ENCODE peak calls at places on chromosomes 4 and X, in eight cellular contexts. Y is endodermal cell, Z is neural progenitor cell, L is stomach, I is heart right ventricle, B is psoas muscle, X is tibial nerve, P is tibial artery. N is an unnamed sample.
A peak's percentile ranks its signal among the peaks of the same experiment; 100 is the strongest.

GRCh38 chr4:7313361-7313811 is 121.0 kb downstream of the SORCS2 start:
- DNase-seq in X (no peak), B (peak; percentile 6), L (no peak), P (no peak), I (no peak), Z (no peak), Y (no peak), N (no peak)

GRCh38 chr4:185885075-185885474 is 73.1 kb upstream of the SORBS2 start:
- DNase-seq in B (no peak), I (no peak), X (no peak), Z (no peak), P (no peak), L (no peak), Y (no peak), N (no peak)

GRCh38 chr4:54229631-54230478 is 762 bp downstream of the PDGFRA start:
- DNase-seq in Z (peak; percentile 61), L (no peak), B (peak; percentile 26), P (peak; percentile 72), I (peak; percentile 27), X (no peak), Y (peak; percentile 81), N (no peak)

GRCh38 chrX:77442728-77443127 is 4.5 kb upstream of the FGF16 start:
- DNase-seq in X (no peak), B (no peak), P (no peak), I (no peak), Z (no peak), Y (no peak), L (no peak), N (no peak)

GRCh38 chr4:172998527-172999469 is 169.8 kb upstream of the GALNT7 start:
- DNase-seq in Z (no peak), B (no peak), P (no peak), Y (no peak), L (no peak), I (no peak), X (no peak), N (peak; percentile 77)

GRCh38 chrX:19829817-19830216 is 57.6 kb downstream of the SH3KBP1 start:
- DNase-seq in B (no peak), X (no peak), L (no peak), Y (no peak), I (no peak), P (no peak), Z (no peak), N (no peak)

GRCh38 chr4:185783574-185783973 is 28.4 kb downstream of the SORBS2 start:
- DNase-seq in Y (no peak), B (no peak), I (no peak), P (no peak), Z (no peak), X (no peak), L (no peak), N (no peak)

GRCh38 chr4:107645604-107646003 is 74.4 kb downstream of the PAPSS1 start:
- DNase-seq in B (no peak), Z (peak; percentile 5), L (no peak), Y (no peak), X (no peak), P (no peak), I (no peak), N (no peak)

GRCh38 chrX:9847071-9847470 is 60.8 kb downstream of the SHROOM2 start:
- DNase-seq in Y (no peak), X (no peak), B (no peak), L (no peak), P (no peak), I (no peak), Z (no peak), N (no peak)

GRCh38 chr4:81255524-81255923 is 40.5 kb upstream of the PRKG2 start:
- DNase-seq in Z (no peak), L (no peak), P (no peak), Y (no peak), X (no peak), B (no peak), I (no peak), N (no peak)

GRCh38 chr4:152729466-152729865 is 49.7 kb upstream of the TMEM154 start:
- DNase-seq in X (no peak), P (no peak), I (no peak), L (no peak), Z (no peak), Y (no peak), B (no peak), N (peak; percentile 10)

GRCh38 chr4:71445819-71446218 is 107.0 kb downstream of the SLC4A4 start:
- DNase-seq in B (no peak), P (no peak), I (no peak), L (no peak), Y (no peak), X (no peak), Z (no peak), N (no peak)

GRCh38 chr4:84583871-84584373 is 995 bp downstream of the CDS1 start:
- DNase-seq in Y (no peak), B (no peak), Z (no peak), X (no peak), I (no peak), L (no peak), P (no peak), N (peak; percentile 3)

GRCh38 chr4:12679217-12679616 is 804.9 kb downstream of the RAB28 start:
- DNase-seq in X (no peak), Z (no peak), P (no peak), B (no peak), I (no peak), Y (no peak), L (no peak), N (peak; percentile 36)

GRCh38 chrX:132292753-132293152 is 73.5 kb upstream of the RAP2C start:
- DNase-seq in Y (peak; percentile 58), B (no peak), P (no peak), L (no peak), I (no peak), Z (peak; percentile 70), X (peak; percentile 8), N (peak; percentile 63)

GRCh38 chrX:15956684-15957083 is 102.1 kb upstream of the AP1S2 start:
- DNase-seq in X (no peak), L (no peak), B (no peak), Y (peak; percentile 85), I (no peak), Z (peak; percentile 93), P (no peak), N (peak; percentile 78)

GRCh38 chr4:23333556-23333945 is 556.3 kb downstream of the PPARGC1A start:
- DNase-seq in Z (no peak), I (no peak), Y (no peak), L (no peak), P (no peak), X (no peak), B (no peak), N (no peak)

GRCh38 chr4:66187175-66187720 is 517.0 kb upstream of the EPHA5 start:
- DNase-seq in I (no peak), Z (no peak), B (no peak), P (no peak), Y (no peak), X (no peak), L (no peak), N (no peak)

GRCh38 chrX:27890611-27891010 is 82.8 kb downstream of the MAGEB10 start:
- DNase-seq in L (no peak), B (no peak), X (no peak), Y (no peak), Z (no peak), I (no peak), P (no peak), N (peak; percentile 12)

GRCh38 chrX:48480583-48480982 is 4.6 kb downstream of the FTSJ1 start:
- DNase-seq in L (no peak), P (no peak), X (no peak), Y (no peak), Z (no peak), I (no peak), B (no peak), N (no peak)

GRCh38 chr4:5992171-5993062 is 25.8 kb downstream of the C4orf50 start:
- DNase-seq in X (no peak), Z (no peak), L (no peak), Y (peak; percentile 37), I (no peak), B (no peak), P (peak; percentile 60), N (no peak)

GRCh38 chr4:74983229-74983628 is 50.3 kb downstream of the PARM1 start:
- DNase-seq in L (no peak), Y (no peak), P (no peak), I (no peak), B (no peak), Z (no peak), X (no peak), N (no peak)

GRCh38 chr4:55866973-55867574 is 13.6 kb downstream of the EXOC1 start:
- DNase-seq in Z (peak; percentile 78), P (no peak), Y (no peak), L (no peak), B (no peak), I (no peak), X (no peak), N (peak; percentile 67)

GRCh38 chr4:64584981-64585557 is 175.8 kb upstream of the TECRL start:
- DNase-seq in B (no peak), L (no peak), X (no peak), I (no peak), P (no peak), Y (peak; percentile 59), Z (peak; percentile 70), N (peak; percentile 49)

GRCh38 chr4:58144721-58145120 is 1034.5 kb upstream of the IGFBP7 start:
- DNase-seq in L (no peak), I (no peak), X (no peak), Y (no peak), P (no peak), B (no peak), Z (no peak), N (no peak)

GRCh38 chr4:78149737-78150136 is 92.6 kb downstream of the FRAS1 start:
- DNase-seq in Z (no peak), Y (peak; percentile 58), B (no peak), L (no peak), P (no peak), I (no peak), X (no peak), N (no peak)

GRCh38 chr4:179625391-179625790 is 2183.2 kb upstream of the AGA start:
- DNase-seq in Y (no peak), X (no peak), Z (peak; percentile 18), P (no peak), B (no peak), L (no peak), I (no peak), N (no peak)

GRCh38 chr4:138239496-138239895 is 2.7 kb downstream of the SLC7A11 start:
- DNase-seq in Z (no peak), Y (no peak), B (no peak), L (no peak), X (no peak), P (no peak), I (no peak), N (no peak)
- H3K4me3 ChIP-seq in Z (no peak overlapping the region), Y (peak overlapping the region; percentile 34), B (no peak overlapping the region), L (peak overlapping the region; percentile 32), X (no peak overlapping the region), P (no peak overlapping the region), I (no peak overlapping the region), N (peak overlapping the region; percentile 87)

GRCh38 chr4:166228112-166228511 is 355.1 kb downstream of the TLL1 start:
- DNase-seq in Z (no peak), I (no peak), P (no peak), L (no peak), X (no peak), Y (no peak), B (no peak), N (no peak)
- H3K9me3 ChIP-seq in Z (no peaks in the 10 kb centered on the region), I (peaks cover 15% of the 10 kb centered on the region), P (no peaks in the 10 kb centered on the region), L (peaks cover 10% of the 10 kb centered on the region), X (no peaks in the 10 kb centered on the region), Y (no peaks in the 10 kb centered on the region), B (no peaks in the 10 kb centered on the region), N (no peaks in the 10 kb centered on the region)

GRCh38 chrX:14028473-14028872 is 1.2 kb downstream of the GEMIN8 start:
- DNase-seq in I (no peak), X (no peak), B (no peak), P (no peak), L (no peak), Y (no peak), Z (no peak), N (no peak)
- H3K4me3 ChIP-seq in I (peak overlapping the region; percentile 71), X (no peak overlapping the region), B (peak overlapping the region; percentile 72), P (peak overlapping the region; percentile 56), L (peak overlapping the region; percentile 55), Y (peak overlapping the region; percentile 88), Z (peak overlapping the region; percentile 60), N (peak overlapping the region; percentile 52)

GRCh38 chrX:151722241-151722846 is 6.5 kb downstream of the FATE1 start:
- DNase-seq in P (peak; percentile 31), L (peak; percentile 49), Z (peak; percentile 72), X (no peak), I (peak; percentile 40), B (no peak), Y (peak; percentile 90), N (no peak)
- H3K9me3 ChIP-seq in P (no peaks in the 10 kb centered on the region), L (no peaks in the 10 kb centered on the region), Z (no peaks in the 10 kb centered on the region), X (no peaks in the 10 kb centered on the region), I (no peaks in the 10 kb centered on the region), B (no peaks in the 10 kb centered on the region), Y (no peaks in the 10 kb centered on the region), N (no peaks in the 10 kb centered on the region)